ENCODE peak calls at places on chromosomes 7 and 10, in four cellular contexts. M is heart right ventricle, H is lower lobe of right lung, T is PC-3. Z is an unnamed sample. For H3K4me1, the result is how much of the 10 kb centered on the place peaks cover.

GRCh38 chr7:12735923-12736322 is 48.5 kb downstream of the ARL4A start:
- DNase-seq in M (no peak), T (no peak), H (no peak), Z (no peak)

GRCh38 chr10:845526-845925 is 86.0 kb downstream of the LARP4B start:
- DNase-seq in M (no peak), H (no peak), T (no peak), Z (no peak)

GRCh38 chr10:58806970-58807630 is 294.4 kb downstream of the BICC1 start:
- DNase-seq in T (peak), H (no peak), M (no peak), Z (peak)

GRCh38 chr7:27237735-27238334 is 4.8 kb upstream of the EVX1 start:
- DNase-seq in H (no peak), T (peak), M (no peak), Z (no peak)

GRCh38 chr10:62019013-62019684 is 117.7 kb downstream of the ARID5B start:
- DNase-seq in T (no peak), H (no peak), M (no peak), Z (peak)

GRCh38 chr7:111710839-111711380 is 148.6 kb upstream of the IMMP2L start:
- DNase-seq in H (no peak), M (no peak), T (no peak), Z (no peak)

GRCh38 chr7:27842094-27842493 is 102.1 kb downstream of the TAX1BP1 start:
- DNase-seq in M (no peak), H (no peak), T (no peak), Z (no peak)

GRCh38 chr10:43204943-43205671 is 61.8 kb downstream of the RASGEF1A start:
- DNase-seq in M (no peak), T (peak), H (peak), Z (peak)

GRCh38 chr7:43112941-43113621 is 634 bp downstream of the HECW1 start:
- DNase-seq in T (peak), M (no peak), H (no peak), Z (no peak)

GRCh38 chr7:138092486-138093028 is 16.3 kb downstream of the AKR1D1 start:
- DNase-seq in T (peak), M (no peak), H (no peak), Z (no peak)

GRCh38 chr7:76073335-76073990 is 25.6 kb downstream of the MDH2 start:
- DNase-seq in T (no peak), H (no peak), M (no peak), Z (no peak)
- TF ChIP-seq CTCF in T (no peak), H (no peak), M (no peak), Z (no peak)

DNA sequence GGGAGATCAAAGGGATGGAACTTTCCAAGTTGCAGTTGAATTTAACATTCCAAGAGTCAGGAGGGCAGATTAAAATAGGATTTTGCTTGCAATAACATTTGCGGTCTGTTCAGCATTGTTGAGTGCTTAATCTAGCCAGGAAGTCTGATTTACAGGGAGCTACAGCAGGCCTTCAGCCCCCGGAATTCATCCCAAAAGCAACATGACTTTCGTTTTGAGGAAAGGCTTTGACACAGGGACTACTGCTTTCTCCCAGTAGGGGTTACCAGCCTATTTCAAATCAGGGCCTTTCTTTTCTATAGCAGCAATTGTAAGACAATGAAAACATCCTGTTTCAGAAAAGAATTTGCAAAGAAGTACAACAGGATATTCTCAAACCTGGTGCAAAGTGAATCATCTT is 279.7 kb upstream of the PITRM1 start:
- DNase-seq in T (peak), M (peak), H (no peak), Z (peak)
- H3K27ac ChIP-seq in T (peak), M (peak), H (peak), Z (peak)

DNA sequence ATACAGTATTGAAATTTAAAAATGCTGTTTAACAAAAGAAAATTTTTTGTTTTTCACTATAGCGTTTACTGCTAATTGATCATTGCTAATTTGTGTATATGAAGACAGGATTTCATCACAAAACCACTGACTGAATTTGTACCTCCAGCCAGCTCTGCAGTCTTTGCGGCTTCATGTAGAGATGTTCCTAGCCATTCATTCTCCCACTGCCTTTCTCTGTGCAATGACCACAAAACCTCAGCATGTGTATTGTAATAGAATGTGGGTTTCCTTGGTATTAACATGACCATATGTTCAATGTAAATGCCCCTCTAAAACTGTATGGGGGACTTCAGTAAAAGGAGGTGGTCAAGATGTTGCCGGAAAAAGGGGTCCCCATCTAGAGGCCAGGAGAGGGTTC is 81.1 kb upstream of the STEAP1B start:
- DNase-seq in T (no peak), H (no peak), M (no peak), Z (no peak)
- H3K4me1 ChIP-seq in T (under half), H (under half), M (under half), Z (under half)

GRCh38 chr10:103847909-103848468 is 7.4 kb downstream of the SH3PXD2A start:
- DNase-seq in M (no peak), H (no peak), T (no peak), Z (no peak)
- TF ChIP-seq CTCF in M (no peak), H (no peak), T (peak), Z (peak)

DNA sequence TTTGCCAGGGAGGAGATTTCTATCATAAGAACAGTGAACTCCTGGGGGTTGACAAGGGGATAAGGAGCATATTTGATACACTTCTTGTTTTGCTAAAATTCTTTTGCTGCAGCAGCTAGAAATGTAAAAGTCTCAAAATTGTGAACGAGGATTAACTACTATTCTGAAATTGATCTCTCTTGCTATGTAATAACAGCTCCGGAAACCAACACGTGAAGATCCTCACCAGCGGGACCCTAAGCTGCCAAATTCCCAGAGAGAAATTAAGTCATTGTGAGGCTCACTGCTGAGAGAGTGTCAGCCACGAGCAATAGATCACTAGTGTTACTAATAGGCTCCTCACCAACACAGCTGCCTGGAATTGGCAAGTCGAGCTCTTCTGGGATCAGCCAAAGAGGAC is 5.6 kb upstream of the VWA2 start:
- DNase-seq in H (no peak), M (no peak), T (no peak), Z (no peak)
- H3K27ac ChIP-seq in H (no peak), M (no peak), T (no peak), Z (no peak)

GRCh38 chr10:22711373-22711772 is 3.0 kb downstream of the PIP4K2A start:
- DNase-seq in M (no peak), T (no peak), H (no peak), Z (no peak)
- H3K4me1 ChIP-seq in M (under half), T (under half), H (under half), Z (under half)

Z was measured in foreskin keratinocyte.